ENCODE peak calls at places on chromosome 16, in four cellular contexts. Y is naive B cell, I is nephron progenitor cell, T is NCI-H510A treated with DMSO at 0.1 percent for 48 hours. M is an unnamed sample.

GRCh38 chr16:4700997-4701743 is 7.8 kb downstream of the NUDT16L1 start:
- DNase-seq in Y (no peak), I (no peak), T (no peak), M (no peak)

GRCh38 chr16:29809850-29810698 is 1.9 kb upstream of the PRRT2 start:
- DNase-seq in Y (no peak), I (peak), T (no peak), M (no peak)

GRCh38 chr16:75024182-75024581 is 25.4 kb downstream of the ZNRF1 start:
- DNase-seq in Y (no peak), I (no peak), T (no peak), M (no peak)

GRCh38 chr16:78363843-78364242 is 264.4 kb downstream of the WWOX start:
- DNase-seq in Y (no peak), I (no peak), T (no peak), M (no peak)

GRCh38 chr16:8641671-8642070 is 20.2 kb downstream of the METTL22 start:
- DNase-seq in Y (no peak), I (no peak), T (no peak), M (no peak)

GRCh38 chr16:83458612-83459011 is 349.2 kb upstream of the HSBP1 start:
- DNase-seq in Y (no peak), I (no peak), T (no peak), M (no peak)

GRCh38 chr16:5604770-5605169 is 507.2 kb upstream of the EEF2KMT start:
- DNase-seq in Y (no peak), I (peak), T (no peak), M (no peak)

GRCh38 chr16:57764341-57765159 is 29.0 kb downstream of the KATNB1 start:
- DNase-seq in Y (no peak), I (peak), T (no peak), M (no peak)

GRCh38 chr16:31298958-31299357 is 39.2 kb downstream of the ITGAM start:
- DNase-seq in Y (peak), I (no peak), T (no peak), M (no peak)

GRCh38 chr16:74570412-74571301 is 36.3 kb downstream of the GLG1 start:
- DNase-seq in Y (no peak), I (no peak), T (no peak), M (no peak)

GRCh38 chr16:68915561-68915960 is 72.2 kb downstream of the TANGO6 start:
- DNase-seq in Y (no peak), I (no peak), T (no peak), M (no peak)

GRCh38 chr16:69201291-69201690 is 14.3 kb downstream of the SNTB2 start:
- DNase-seq in Y (no peak), I (no peak), T (no peak), M (no peak)

GRCh38 chr16:27020031-27020430 is 46.7 kb upstream of the C16orf82 start:
- DNase-seq in Y (no peak), I (no peak), T (no peak), M (no peak)

GRCh38 chr16:85607331-85607765 is 5.8 kb upstream of the GSE1 start:
- DNase-seq in Y (peak), I (peak), T (no peak), M (no peak)

GRCh38 chr16:66872524-66872923 is 7.8 kb upstream of the PDP2 start:
- DNase-seq in Y (no peak), I (no peak), T (no peak), M (no peak)

GRCh38 chr16:11583889-11584565 is 2.7 kb downstream of the LITAF start:
- DNase-seq in Y (peak), I (no peak), T (no peak), M (no peak)

GRCh38 chr16:13480801-13481200 is 439.2 kb upstream of the ERCC4 start:
- DNase-seq in Y (no peak), I (no peak), T (no peak), M (no peak)

GRCh38 chr16:10981697-10982216 is 37.4 kb downstream of the CLEC16A start:
- DNase-seq in Y (peak), I (no peak), T (no peak), M (no peak)

GRCh38 chr16:86406056-86406455 is 104.3 kb upstream of the FOXF1 start:
- DNase-seq in Y (no peak), I (no peak), T (no peak), M (no peak)

GRCh38 chr16:84940670-84941551 is 70.4 kb downstream of the ZDHHC7 start:
- DNase-seq in Y (no peak), I (no peak), T (no peak), M (no peak)

GRCh38 chr16:85396879-85397871 is 215.9 kb upstream of the GSE1 start:
- DNase-seq in Y (no peak), I (peak), T (no peak), M (no peak)

GRCh38 chr16:80691111-80691761 is 113.2 kb downstream of the CDYL2 start:
- DNase-seq in Y (no peak), I (no peak), T (no peak), M (no peak)

GRCh38 chr16:66364117-66364958 is 2.2 kb upstream of the CDH5 start:
- DNase-seq in Y (no peak), I (peak), T (no peak), M (no peak)

GRCh38 chr16:81004646-81005353 is 1.9 kb downstream of the CMC2 start:
- DNase-seq in Y (peak), I (peak), T (peak), M (peak)

GRCh38 chr16:1271380-1271749 is 15.5 kb downstream of the TPSD1 start:
- DNase-seq in Y (no peak), I (no peak), T (no peak), M (no peak)

GRCh38 chr16:49434733-49435132 is 61.1 kb downstream of the C16orf78 start:
- DNase-seq in Y (no peak), I (no peak), T (no peak), M (no peak)

GRCh38 chr16:47958726-47959125 is 197.1 kb downstream of the ABCC12 start:
- DNase-seq in Y (no peak), I (no peak), T (no peak), M (no peak)

GRCh38 chr16:50497592-50497991 is 50.6 kb upstream of the NKD1 start:
- DNase-seq in Y (no peak), I (no peak), T (no peak), M (no peak)

GRCh38 chr16:30637952-30638351 is 12.8 kb upstream of the PRR14 start:
- DNase-seq in Y (peak), I (no peak), T (peak), M (peak)

GRCh38 chr16:24993722-24994686 is 21.2 kb downstream of the ARHGAP17 start:
- DNase-seq in Y (no peak), I (no peak), T (no peak), M (no peak)

GRCh38 chr16:56547120-56547948 is 17.5 kb upstream of the MT4 start:
- DNase-seq in Y (no peak), I (no peak), T (peak), M (no peak)

GRCh38 chr16:81429045-81429521 is 15.5 kb upstream of the CMIP start:
- DNase-seq in Y (peak), I (no peak), T (no peak), M (no peak)

GRCh38 chr16:87461466-87461975 is 31.3 kb downstream of the ZCCHC14 start:
- DNase-seq in Y (no peak), I (peak), T (peak), M (no peak)

GRCh38 chr16:57061084-57061905 is 31.1 kb upstream of the CPNE2 start:
- DNase-seq in Y (no peak), I (no peak), T (no peak), M (no peak)

GRCh38 chr16:12500771-12501170 is 302.9 kb downstream of the CPPED1 start:
- DNase-seq in Y (no peak), I (no peak), T (no peak), M (no peak)

GRCh38 chr16:50683689-50684374 is 2.7 kb upstream of the SNX20 start:
- DNase-seq in Y (peak), I (no peak), T (no peak), M (peak)

M was measured in naive thymus-derived CD4-positive, alpha-beta T cell.